ENCODE peak calls at places on chromosome 9, in six cellular contexts. Y is fibroblast of villous mesenchyme, X is KBM-7, D is right atrium auricular region, B is NCI-H1417, I is posterior cingulate gyrus. J is an unnamed sample.

GRCh38 chr9:131330814-131331600 is 41.5 kb downstream of the PLPP7 start:
- DNase-seq in Y (no peak), X (peak), D (no peak), B (no peak), I (no peak), J (no peak)

GRCh38 chr9:81118416-81118815 is 570.9 kb downstream of the TLE1 start:
- DNase-seq in Y (no peak), X (no peak), D (no peak), B (no peak), I (no peak), J (no peak)

GRCh38 chr9:135605238-135605781 is 34.0 kb downstream of the GLT6D1 start:
- DNase-seq in Y (peak), X (no peak), D (peak), B (no peak), I (peak), J (peak)

GRCh38 chr9:84271004-84271886 is 69.3 kb downstream of the SLC28A3 start:
- DNase-seq in Y (peak), X (peak), D (peak), B (peak), I (peak), J (peak)

GRCh38 chr9:136021171-136021890 is 60.2 kb upstream of the UBAC1 start:
- DNase-seq in Y (no peak), X (no peak), D (no peak), B (no peak), I (no peak), J (no peak)

GRCh38 chr9:38016375-38017120 is 52.5 kb downstream of the SHB start:
- DNase-seq in Y (peak), X (no peak), D (no peak), B (no peak), I (no peak), J (no peak)

GRCh38 chr9:130701059-130702022 is 7.8 kb downstream of the EXOSC2 start:
- DNase-seq in Y (peak), X (peak), D (peak), B (peak), I (peak), J (peak)

GRCh38 chr9:69809304-69809863 is 11.2 kb upstream of the CFAP95 start:
- DNase-seq in Y (peak), X (peak), D (no peak), B (no peak), I (no peak), J (no peak)

GRCh38 chr9:133822439-133823065 is 84.4 kb upstream of the SARDH start:
- DNase-seq in Y (no peak), X (no peak), D (no peak), B (no peak), I (no peak), J (no peak)

GRCh38 chr9:87556039-87556438 is 58.4 kb downstream of the DAPK1 start:
- DNase-seq in Y (no peak), X (no peak), D (no peak), B (peak), I (no peak), J (no peak)

GRCh38 chr9:95505676-95506437 is 10.9 kb downstream of the PTCH1 start:
- DNase-seq in Y (peak), X (no peak), D (no peak), B (peak), I (no peak), J (peak)

GRCh38 chr9:97880336-97880735 is 27.3 kb downstream of the FOXE1 start:
- DNase-seq in Y (peak), X (no peak), D (no peak), B (no peak), I (no peak), J (no peak)

GRCh38 chr9:99820330-99821186 is 1.1 kb upstream of the NR4A3 start:
- DNase-seq in Y (peak), X (peak), D (peak), B (peak), I (peak), J (peak)

GRCh38 chr9:130963916-130964315 is 24.9 kb upstream of the FIBCD1 start:
- DNase-seq in Y (no peak), X (no peak), D (no peak), B (no peak), I (no peak), J (no peak)

GRCh38 chr9:137757139-137757538 is 120.4 kb upstream of the CACNA1B start:
- DNase-seq in Y (peak), X (no peak), D (no peak), B (no peak), I (no peak), J (peak)

GRCh38 chr9:22986556-22986955 is 539.9 kb downstream of the DMRTA1 start:
- DNase-seq in Y (no peak), X (no peak), D (no peak), B (no peak), I (no peak), J (no peak)

GRCh38 chr9:16294371-16294770 is 576.1 kb downstream of the BNC2 start:
- DNase-seq in Y (no peak), X (no peak), D (no peak), B (no peak), I (no peak), J (no peak)

GRCh38 chr9:108333406-108334031 is 522.3 kb downstream of the ACTL7B start:
- DNase-seq in Y (no peak), X (no peak), D (no peak), B (no peak), I (no peak), J (no peak)

GRCh38 chr9:19104528-19105282 is 2.0 kb upstream of the HAUS6 start:
- DNase-seq in Y (peak), X (no peak), D (no peak), B (no peak), I (no peak), J (no peak)

GRCh38 chr9:69385474-69386091 is 60.6 kb downstream of the ENTREP1 start:
- DNase-seq in Y (no peak), X (no peak), D (no peak), B (peak), I (no peak), J (no peak)

GRCh38 chr9:89923961-89924504 is 319.2 kb downstream of the GADD45G start:
- DNase-seq in Y (peak), X (no peak), D (peak), B (no peak), I (no peak), J (no peak)

GRCh38 chr9:10045598-10045997 is 567.2 kb downstream of the PTPRD start:
- DNase-seq in Y (peak), X (no peak), D (no peak), B (no peak), I (no peak), J (no peak)

GRCh38 chr9:96418920-96419690 is 935 bp upstream of the ZNF367 start:
- DNase-seq in Y (peak), X (peak), D (peak), B (peak), I (peak), J (peak)

GRCh38 chr9:129726322-129727160 is 26.3 kb downstream of the PTGES start:
- DNase-seq in Y (peak), X (peak), D (peak), B (peak), I (peak), J (peak)

GRCh38 chr9:131960311-131960710 is 119.4 kb downstream of the MED27 start:
- DNase-seq in Y (no peak), X (no peak), D (no peak), B (no peak), I (no peak), J (no peak)

GRCh38 chr9:135085830-135086546 is 1.5 kb upstream of the OLFM1 start:
- DNase-seq in Y (peak), X (peak), D (peak), B (peak), I (peak), J (peak)

GRCh38 chr9:130237763-130238524 is 27.6 kb upstream of the HMCN2 start:
- DNase-seq in Y (no peak), X (no peak), D (no peak), B (no peak), I (no peak), J (no peak)